ENCODE peak calls at places on chromosomes 4 and X, in five cellular contexts. One of them, this sample, is unnamed.

GRCh38 chrX:69759921-69760625 is 144.2 kb downstream of the EDA start:
- DNase-seq in breast epithelium: no peak
- DNase-seq in CD8-positive, alpha-beta T cell: no peak
- DNase-seq in cortex of kidney: no peak
- DNase-seq in RKO: no peak
- DNase-seq in this sample: no peak

GRCh38 chrX:16222123-16222522 is 54.8 kb downstream of the MAGEB17 start:
- DNase-seq in breast epithelium: no peak
- DNase-seq in cortex of kidney: no peak
- DNase-seq in CD8-positive, alpha-beta T cell: no peak
- DNase-seq in RKO: no peak
- DNase-seq in this sample: no peak

GRCh38 chr4:51895158-51895557 is 52.2 kb downstream of the DCUN1D4 start:
- DNase-seq in breast epithelium: no peak
- DNase-seq in RKO: no peak
- DNase-seq in CD8-positive, alpha-beta T cell: no peak
- DNase-seq in cortex of kidney: no peak
- DNase-seq in this sample: no peak

GRCh38 chrX:67288958-67289641 is 254.7 kb upstream of the AR start:
- DNase-seq in CD8-positive, alpha-beta T cell: no peak
- DNase-seq in RKO: no peak
- DNase-seq in breast epithelium: no peak
- DNase-seq in cortex of kidney: no peak
- DNase-seq in this sample: no peak

GRCh38 chr4:183142566-183143545 is 43.8 kb downstream of the WWC2 start:
- DNase-seq in cortex of kidney: no peak
- DNase-seq in breast epithelium: peak; percentile 47
- DNase-seq in CD8-positive, alpha-beta T cell: no peak
- DNase-seq in RKO: no peak
- DNase-seq in this sample: no peak

GRCh38 chrX:120309873-120310730 is 1.2 kb downstream of the TMEM255A start:
- DNase-seq in CD8-positive, alpha-beta T cell: peak; percentile 17
- DNase-seq in RKO: no peak
- DNase-seq in breast epithelium: no peak
- DNase-seq in cortex of kidney: no peak
- DNase-seq in this sample: no peak

GRCh38 chr4:122836941-122837340 is 10.3 kb downstream of the FGF2 start:
- DNase-seq in breast epithelium: no peak
- DNase-seq in CD8-positive, alpha-beta T cell: no peak
- DNase-seq in cortex of kidney: no peak
- DNase-seq in RKO: peak; percentile 2
- DNase-seq in this sample: no peak

GRCh38 chrX:80285131-80285773 is 135.0 kb upstream of the TENT5D start:
- DNase-seq in RKO: peak; percentile 67
- DNase-seq in breast epithelium: no peak
- DNase-seq in CD8-positive, alpha-beta T cell: no peak
- DNase-seq in cortex of kidney: no peak
- DNase-seq in this sample: no peak

GRCh38 chr4:111689214-111689613 is 456.0 kb upstream of the FAM241A start:
- DNase-seq in breast epithelium: no peak
- DNase-seq in CD8-positive, alpha-beta T cell: no peak
- DNase-seq in RKO: no peak
- DNase-seq in cortex of kidney: no peak
- DNase-seq in this sample: no peak

GRCh38 chr4:25914670-25915358 is 794 bp downstream of the SMIM20 start:
- DNase-seq in RKO: no peak
- DNase-seq in CD8-positive, alpha-beta T cell: no peak
- DNase-seq in breast epithelium: no peak
- DNase-seq in cortex of kidney: no peak
- DNase-seq in this sample: no peak

GRCh38 chr4:100872811-100873210 is 355.0 kb upstream of the EMCN start:
- DNase-seq in RKO: no peak
- DNase-seq in breast epithelium: no peak
- DNase-seq in cortex of kidney: no peak
- DNase-seq in CD8-positive, alpha-beta T cell: no peak
- DNase-seq in this sample: no peak

GRCh38 chrX:54695231-54695630 is 102.8 kb downstream of the ITIH6 start:
- DNase-seq in CD8-positive, alpha-beta T cell: no peak
- DNase-seq in RKO: peak; percentile 34
- DNase-seq in cortex of kidney: no peak
- DNase-seq in breast epithelium: no peak
- DNase-seq in this sample: no peak

GRCh38 chrX:133493366-133493765 is 78.1 kb upstream of the GPC4 start:
- DNase-seq in RKO: no peak
- DNase-seq in cortex of kidney: no peak
- DNase-seq in breast epithelium: no peak
- DNase-seq in CD8-positive, alpha-beta T cell: no peak
- DNase-seq in this sample: no peak

GRCh38 chrX:16771483-16772398 is 14.5 kb upstream of the TXLNG start:
- DNase-seq in CD8-positive, alpha-beta T cell: no peak
- DNase-seq in RKO: peak; percentile 91
- DNase-seq in cortex of kidney: no peak
- DNase-seq in breast epithelium: no peak
- DNase-seq in this sample: no peak

GRCh38 chr4:14176613-14177012 is 549.1 kb upstream of the BOD1L1 start:
- DNase-seq in RKO: no peak
- DNase-seq in cortex of kidney: no peak
- DNase-seq in CD8-positive, alpha-beta T cell: no peak
- DNase-seq in breast epithelium: no peak
- DNase-seq in this sample: no peak

GRCh38 chrX:5474282-5474681 is 754.4 kb downstream of the NLGN4X start:
- DNase-seq in RKO: peak; percentile 76
- DNase-seq in cortex of kidney: no peak
- DNase-seq in CD8-positive, alpha-beta T cell: no peak
- DNase-seq in breast epithelium: no peak
- DNase-seq in this sample: no peak

GRCh38 chr4:5638316-5638715 is 70.0 kb downstream of the EVC2 start:
- DNase-seq in CD8-positive, alpha-beta T cell: no peak
- DNase-seq in RKO: no peak
- DNase-seq in cortex of kidney: no peak
- DNase-seq in breast epithelium: no peak
- DNase-seq in this sample: no peak

GRCh38 chr4:145285928-145286327 is 105.5 kb upstream of the OTUD4 start:
- DNase-seq in CD8-positive, alpha-beta T cell: no peak
- DNase-seq in cortex of kidney: no peak
- DNase-seq in breast epithelium: no peak
- DNase-seq in RKO: peak; percentile 64
- DNase-seq in this sample: no peak

GRCh38 chr4:14096406-14096965 is 469.0 kb upstream of the BOD1L1 start:
- DNase-seq in CD8-positive, alpha-beta T cell: no peak
- DNase-seq in breast epithelium: no peak
- DNase-seq in RKO: no peak
- DNase-seq in cortex of kidney: no peak
- DNase-seq in this sample: no peak

GRCh38 chrX:19554786-19555185 is 39.5 kb upstream of the MAP3K15 start:
- DNase-seq in CD8-positive, alpha-beta T cell: no peak
- DNase-seq in RKO: no peak
- DNase-seq in cortex of kidney: no peak
- DNase-seq in breast epithelium: no peak
- DNase-seq in this sample: no peak

GRCh38 chrX:48864210-48864609 is 28.8 kb upstream of the PCSK1N start:
- DNase-seq in cortex of kidney: no peak
- DNase-seq in RKO: no peak
- DNase-seq in CD8-positive, alpha-beta T cell: no peak
- DNase-seq in breast epithelium: no peak
- DNase-seq in this sample: no peak

GRCh38 chr4:125085-125820 is 952 bp downstream of the ZNF718 start:
- DNase-seq in RKO: peak; percentile 82
- DNase-seq in CD8-positive, alpha-beta T cell: peak; percentile 45
- DNase-seq in cortex of kidney: peak; percentile 22
- DNase-seq in breast epithelium: peak; percentile 18
- DNase-seq in this sample: no peak

GRCh38 chr4:123671633-123672404 is 275.2 kb downstream of the SPRY1 start:
- DNase-seq in cortex of kidney: no peak
- DNase-seq in CD8-positive, alpha-beta T cell: no peak
- DNase-seq in breast epithelium: no peak
- DNase-seq in RKO: no peak
- DNase-seq in this sample: no peak

GRCh38 chr4:57499786-57500185 is 389.6 kb upstream of the IGFBP7 start:
- DNase-seq in RKO: peak; percentile 85
- DNase-seq in CD8-positive, alpha-beta T cell: no peak
- DNase-seq in breast epithelium: no peak
- DNase-seq in cortex of kidney: no peak
- DNase-seq in this sample: no peak

GRCh38 chr4:88352062-88352461 is 26.6 kb upstream of the HERC6 start:
- DNase-seq in cortex of kidney: no peak
- DNase-seq in breast epithelium: no peak
- DNase-seq in RKO: no peak
- DNase-seq in CD8-positive, alpha-beta T cell: no peak
- DNase-seq in this sample: no peak

GRCh38 chr4:38189445-38189844 is 229.2 kb downstream of the PTTG2 start:
- DNase-seq in CD8-positive, alpha-beta T cell: no peak
- DNase-seq in RKO: peak; percentile 85
- DNase-seq in cortex of kidney: no peak
- DNase-seq in breast epithelium: no peak
- DNase-seq in this sample: no peak

GRCh38 chr4:121666091-121666679 is 30.6 kb downstream of the ANXA5 start:
- DNase-seq in cortex of kidney: no peak
- DNase-seq in RKO: no peak
- DNase-seq in breast epithelium: no peak
- DNase-seq in CD8-positive, alpha-beta T cell: no peak
- DNase-seq in this sample: no peak

GRCh38 chrX:154482786-154483185 is 3.6 kb downstream of the UBL4A start:
- DNase-seq in breast epithelium: no peak
- DNase-seq in RKO: no peak
- DNase-seq in CD8-positive, alpha-beta T cell: no peak
- DNase-seq in cortex of kidney: no peak
- DNase-seq in this sample: no peak

GRCh38 chr4:44257461-44257860 is 191.1 kb downstream of the KCTD8 start:
- DNase-seq in RKO: no peak
- DNase-seq in cortex of kidney: no peak
- DNase-seq in breast epithelium: no peak
- DNase-seq in CD8-positive, alpha-beta T cell: no peak
- DNase-seq in this sample: no peak